ENCODE peak calls at places on chromosomes 12 and 14, in five cellular contexts. V, D, Y, L and O are unnamed samples.
A peak's percentile ranks its signal among the peaks of the same experiment; 100 is the strongest.

GRCh38 chr14:97920201-97920600 is 1123.0 kb downstream of the VRK1 start:
- DNase-seq in Y (no peak), L (no peak), D (no peak), V (no peak), O (no peak)

GRCh38 chr12:122350444-122350843 is 72.0 kb downstream of the CLIP1 start:
- DNase-seq in D (no peak), L (peak; percentile 75), Y (no peak), V (no peak), O (peak; percentile 80)

GRCh38 chr12:94565683-94566082 is 84.7 kb downstream of the TMCC3 start:
- DNase-seq in V (no peak), L (no peak), D (no peak), Y (no peak), O (no peak)

GRCh38 chr12:48104531-48104930 is 1.3 kb downstream of the SENP1 start:
- DNase-seq in L (no peak), D (no peak), Y (no peak), V (no peak), O (no peak)

GRCh38 chr14:103281496-103282231 is 52.4 kb upstream of the EIF5 start:
- DNase-seq in D (no peak), V (no peak), Y (peak; percentile 70), L (peak; percentile 62), O (peak; percentile 19)

GRCh38 chr12:93403988-93404803 is 26.5 kb downstream of the NUDT4 start:
- DNase-seq in L (peak; percentile 61), D (no peak), V (no peak), Y (no peak), O (no peak)

GRCh38 chr14:52346778-52347177 is 32.7 kb downstream of the PTGER2 start:
- DNase-seq in Y (no peak), L (no peak), D (no peak), V (no peak), O (no peak)

GRCh38 chr12:86724716-86725115 is 468.5 kb upstream of the MGAT4C start:
- DNase-seq in Y (no peak), L (peak; percentile 86), D (no peak), V (no peak), O (no peak)

GRCh38 chr12:70831538-70831937 is 89.0 kb downstream of the PTPRR start:
- DNase-seq in Y (no peak), L (peak; percentile 4), V (no peak), D (peak; percentile 21), O (no peak)

GRCh38 chr14:23695220-23695999 is 59.2 kb downstream of the DHRS2 start:
- DNase-seq in L (no peak), D (no peak), V (no peak), Y (no peak), O (peak; percentile 20)

GRCh38 chr12:53115112-53115890 is 12.0 kb downstream of the SOAT2 start:
- DNase-seq in Y (no peak), D (no peak), L (no peak), V (no peak), O (no peak)

GRCh38 chr12:76587428-76588178 is 28.0 kb upstream of the OSBPL8 start:
- DNase-seq in Y (no peak), L (peak; percentile 1), D (no peak), V (no peak), O (no peak)

GRCh38 chr12:48069253-48069652 is 36.6 kb downstream of the SENP1 start:
- DNase-seq in D (no peak), L (peak; percentile 10), V (no peak), Y (no peak), O (no peak)

GRCh38 chr12:115886666-115887065 is 390.8 kb downstream of the MED13L start:
- DNase-seq in Y (no peak), D (no peak), L (no peak), V (no peak), O (no peak)

GRCh38 chr12:1132309-1132708 is 141.3 kb downstream of the ERC1 start:
- DNase-seq in L (no peak), Y (no peak), V (no peak), D (no peak), O (no peak)

GRCh38 chr12:41264281-41264680 is 76.2 kb downstream of the PDZRN4 start:
- DNase-seq in L (no peak), V (no peak), Y (peak; percentile 6), D (no peak), O (no peak)

GRCh38 chr12:3329361-3329760 is 161.6 kb upstream of the PRMT8 start:
- DNase-seq in Y (no peak), D (no peak), V (no peak), L (no peak), O (peak; percentile 76)

GRCh38 chr12:103881261-103881660 is 40.2 kb upstream of the NT5DC3 start:
- DNase-seq in V (no peak), Y (no peak), D (no peak), L (no peak), O (no peak)

GRCh38 chr12:5808956-5809355 is 136.1 kb downstream of the ANO2 start:
- DNase-seq in V (no peak), L (peak; percentile 85), D (peak; percentile 54), Y (no peak), O (no peak)

GRCh38 chr12:50220357-50221061 is 53.3 kb upstream of the CERS5 start:
- DNase-seq in V (no peak), D (no peak), L (peak; percentile 72), Y (peak; percentile 42), O (no peak)

GRCh38 chr12:30996255-30996654 is 69.7 kb downstream of the TSPAN11 start:
- DNase-seq in V (no peak), L (peak; percentile 76), Y (no peak), D (no peak), O (no peak)

GRCh38 chr14:104851896-104852663 is 13.0 kb upstream of the CEP170B start:
- DNase-seq in D (no peak), Y (no peak), L (no peak), V (peak; percentile 27), O (no peak)

GRCh38 chr14:59190372-59190771 is 1.9 kb downstream of the DAAM1 start:
- DNase-seq in D (no peak), V (no peak), L (no peak), Y (peak; percentile 29), O (peak; percentile 5)

GRCh38 chr12:12606793-12607589 is 4.7 kb upstream of the CREBL2 start:
- DNase-seq in V (no peak), D (no peak), L (peak; percentile 65), Y (peak; percentile 16), O (no peak)

GRCh38 chr12:115308918-115309317 is 624.9 kb upstream of the TBX3 start:
- DNase-seq in D (no peak), Y (no peak), L (no peak), V (no peak), O (no peak)

GRCh38 chr12:110906088-110906487 is 14.3 kb downstream of the MYL2 start:
- DNase-seq in Y (no peak), V (no peak), L (no peak), D (no peak), O (no peak)

GRCh38 chr14:91116913-91117588 is 3.2 kb downstream of the DGLUCY start:
- DNase-seq in L (no peak), Y (no peak), D (no peak), V (no peak), O (no peak)

GRCh38 chr12:114395755-114396152 is 10.2 kb downstream of the TBX5 start:
- DNase-seq in Y (no peak), L (peak; percentile 90), D (no peak), V (no peak), O (no peak)

GRCh38 chr14:38618514-38618913 is 362.6 kb upstream of the CLEC14A start:
- DNase-seq in L (no peak), D (no peak), Y (peak; percentile 4), V (no peak), O (no peak)

GRCh38 chr12:7501031-7501585 is 2.5 kb downstream of the CD163 start:
- DNase-seq in D (no peak), L (peak; percentile 4), Y (peak; percentile 11), V (no peak), O (no peak)

GRCh38 chr14:68977741-68978549 is 1.2 kb downstream of the ACTN1 start:
- DNase-seq in D (no peak), Y (peak; percentile 78), V (peak; percentile 74), L (peak; percentile 95), O (peak; percentile 65)
- H3K4me1 ChIP-seq in D (peaks cover 25% of the 10 kb centered on the region), Y (peaks cover 50% of the 10 kb centered on the region), V (peaks cover 30% of the 10 kb centered on the region), L (peaks cover 51% of the 10 kb centered on the region), O (peaks cover 12% of the 10 kb centered on the region)

DNA sequence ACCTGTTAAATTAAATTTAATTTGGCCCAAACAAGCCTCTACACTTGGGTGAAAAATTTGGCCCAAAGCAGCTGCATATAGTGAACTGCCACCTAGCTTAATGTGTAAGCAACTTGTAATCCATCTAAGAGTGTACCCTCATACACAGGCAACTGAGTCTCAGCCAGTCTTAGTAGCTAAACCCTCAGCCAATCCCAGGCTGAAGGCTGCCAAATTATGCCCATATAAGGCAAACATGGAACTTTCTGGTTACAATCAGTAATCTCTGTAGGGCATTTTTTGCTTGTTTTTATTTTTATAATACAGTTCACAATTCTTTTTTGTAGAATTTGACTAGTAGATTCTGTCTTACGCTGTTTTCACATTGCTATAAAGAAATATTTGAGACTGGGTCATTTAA is 958.7 kb downstream of the FSCB start:
- DNase-seq in L (no peak), V (no peak), D (no peak), Y (no peak), O (no peak)
- TF ChIP-seq POLR2A in L (no peak), V (no peak), D (no peak), Y (no peak), O (no peak)

GRCh38 chr14:96078687-96079016 is 39.5 kb downstream of the C14orf132 start:
- DNase-seq in Y (no peak), D (no peak), L (no peak), V (no peak), O (no peak)

GRCh38 chr14:96081224-96081623 is 42.1 kb downstream of the C14orf132 start:
- DNase-seq in Y (no peak), V (no peak), L (no peak), D (no peak), O (no peak)

GRCh38 chr14:96079066-96079465 is 39.9 kb downstream of the C14orf132 start:
- DNase-seq in V (peak; percentile 20), L (no peak), Y (no peak), D (no peak), O (no peak)

GRCh38 chr14:96081767-96082400 is 42.7 kb downstream of the C14orf132 start:
- DNase-seq in V (peak; percentile 24), Y (no peak), L (no peak), D (no peak), O (no peak)

GRCh38 chr14:96080571-96080970 is 41.4 kb downstream of the C14orf132 start:
- DNase-seq in L (no peak), D (no peak), V (peak; percentile 27), Y (no peak), O (no peak)
- H3K4me1 ChIP-seq in L (no peaks in the 10 kb centered on the region), D (peaks cover 14% of the 10 kb centered on the region), V (no peaks in the 10 kb centered on the region), Y (peaks cover 11% of the 10 kb centered on the region), O (no peaks in the 10 kb centered on the region)

DNA sequence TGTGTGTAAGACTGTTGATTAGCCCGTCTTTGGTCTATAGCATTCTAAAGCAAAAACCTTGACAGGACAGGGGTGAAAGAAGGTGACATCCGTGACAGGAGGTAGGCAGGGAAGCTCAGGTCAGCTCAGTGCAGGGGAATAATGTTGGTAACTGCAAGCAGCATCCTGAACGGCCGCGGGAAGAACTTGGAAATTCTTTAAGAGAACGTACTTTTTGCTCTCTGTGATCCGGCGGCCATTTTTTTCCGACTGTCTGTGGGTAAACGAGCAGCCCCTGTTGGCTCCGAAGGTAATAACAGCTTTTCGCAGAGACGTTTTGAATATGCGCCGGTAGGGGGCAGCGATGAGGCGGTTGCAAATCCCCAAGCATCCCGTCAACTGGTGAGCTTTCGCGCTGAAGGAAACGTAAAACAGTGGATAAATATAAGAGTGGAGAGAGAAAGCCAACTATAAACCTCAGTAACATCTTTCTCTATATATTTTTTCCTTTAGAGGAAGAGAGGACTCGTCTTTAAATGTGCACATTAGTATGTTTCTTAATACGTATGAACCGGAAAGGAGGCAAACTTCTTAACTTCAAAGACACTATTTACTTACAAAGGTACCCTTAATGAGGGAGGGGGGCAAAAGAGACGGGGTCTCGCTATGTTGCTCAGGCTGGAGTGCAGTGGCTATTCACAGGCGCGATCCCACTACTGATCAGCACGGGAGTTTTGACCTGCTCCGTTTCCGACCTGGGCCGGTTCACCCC is 9.5 kb upstream of the NEMF start:
- DNase-seq in Y (peak; percentile 93), V (peak; percentile 90), D (peak; percentile 82), L (peak; percentile 87), O (peak; percentile 80)
- TF ChIP-seq POLR2A in Y (no peak), V (no peak), D (no peak), L (peak; percentile 58), O (no peak)